ENCODE peak calls at places on chromosomes 1 and 21, in five cellular contexts. T is RWPE1; L is HL-60; Y is CD4-positive, alpha-beta T cell; C is cardiac fibroblast. F is an unnamed sample.

GRCh38 chr1:39409055-39409816 is 82.2 kb upstream of the BMP8A start:
- DNase-seq in T (no peak), L (no peak), Y (no peak), C (peak; percentile 78), F (peak; percentile 51)

GRCh38 chr1:200610846-200611245 is 9.7 kb downstream of the KIF14 start:
- DNase-seq in T (no peak), L (no peak), Y (no peak), C (no peak), F (no peak)

GRCh38 chr1:76942549-76942948 is 75.3 kb downstream of the ST6GALNAC5 start:
- DNase-seq in T (no peak), L (no peak), Y (no peak), C (peak; percentile 7), F (no peak)

GRCh38 chr1:97920832-97921571 is at the start of gene DPYD:
- DNase-seq in T (peak; percentile 75), L (peak; percentile 70), Y (peak; percentile 71), C (peak; percentile 92), F (peak; percentile 81)

GRCh38 chr1:219160942-219161341 is 12.7 kb upstream of the LYPLAL1 start:
- DNase-seq in T (no peak), L (no peak), Y (no peak), C (peak; percentile 25), F (no peak)

GRCh38 chr1:56788588-56788987 is 30.6 kb downstream of the FYB2 start:
- DNase-seq in T (no peak), L (no peak), Y (no peak), C (peak; percentile 31), F (no peak)

GRCh38 chr1:43214465-43215444 is 42.6 kb downstream of the CFAP57 start:
- DNase-seq in T (no peak), L (no peak), Y (no peak), C (peak; percentile 37), F (no peak)

GRCh38 chr1:39779137-39779536 is 8.0 kb upstream of the OXCT2 start:
- DNase-seq in T (no peak), L (no peak), Y (no peak), C (no peak), F (peak; percentile 40)

GRCh38 chr1:117051224-117052064 is 8.7 kb upstream of the TTF2 start:
- DNase-seq in T (peak; percentile 13), L (peak; percentile 37), Y (no peak), C (peak; percentile 20), F (no peak)

GRCh38 chr1:23784846-23785245 is 6.1 kb upstream of the LYPLA2 start:
- DNase-seq in T (no peak), L (no peak), Y (no peak), C (no peak), F (no peak)

GRCh38 chr1:17010601-17011438 is 908 bp downstream of the ATP13A2 start:
- DNase-seq in T (no peak), L (no peak), Y (no peak), C (peak; percentile 53), F (no peak)

GRCh38 chr1:223175032-223175431 is 32.0 kb upstream of the TLR5 start:
- DNase-seq in T (no peak), L (no peak), Y (no peak), C (no peak), F (no peak)
- TF ChIP-seq CTCF in T (no peak), L (no peak), Y (no peak), C (no peak), F (peak; percentile 21)

DNA sequence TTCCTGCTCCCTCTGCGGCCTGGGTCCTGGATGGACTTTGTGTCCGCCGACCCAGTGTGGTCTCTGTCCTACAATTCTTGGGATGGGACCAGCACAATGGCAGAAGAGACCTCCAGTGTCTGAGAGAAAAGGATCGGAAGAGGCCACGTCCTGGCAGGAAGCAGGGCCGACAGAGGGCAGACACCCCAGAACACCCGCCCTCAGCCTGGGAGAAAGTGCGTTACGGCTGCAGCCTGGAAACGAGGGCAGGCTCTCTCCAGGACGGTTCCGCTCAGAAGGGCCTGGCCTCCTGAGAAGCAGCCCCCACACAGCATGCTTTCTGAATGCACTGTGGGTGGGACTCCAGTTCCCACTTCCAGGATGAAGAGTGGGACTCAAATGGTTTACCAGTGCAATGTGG is 35.5 kb downstream of the SLC45A1 start:
- DNase-seq in T (no peak), L (no peak), Y (no peak), C (no peak), F (no peak)
- TF ChIP-seq CTCF in T (no peak), L (no peak), Y (no peak), C (no peak), F (no peak)

GRCh38 chr1:119743776-119744597 is 24.7 kb downstream of the HMGCS2 start:
- DNase-seq in T (peak; percentile 74), L (peak; percentile 63), Y (peak; percentile 7), C (peak; percentile 78), F (no peak)

GRCh38 chr1:119745034-119745433 is 23.7 kb downstream of the HMGCS2 start:
- DNase-seq in T (no peak), L (no peak), Y (no peak), C (no peak), F (no peak)

GRCh38 chr1:119742677-119743076 is 26.0 kb downstream of the HMGCS2 start:
- DNase-seq in T (no peak), L (no peak), Y (no peak), C (no peak), F (no peak)

GRCh38 chr1:119743308-119743707 is 25.4 kb downstream of the HMGCS2 start:
- DNase-seq in T (no peak), L (no peak), Y (no peak), C (peak; percentile 24), F (no peak)

GRCh38 chr1:119744598-119744942 is 24.1 kb downstream of the HMGCS2 start:
- DNase-seq in T (no peak), L (no peak), Y (no peak), C (no peak), F (no peak)
- TF ChIP-seq CTCF in T (no peak), L (no peak), Y (no peak), C (no peak), F (no peak)

GRCh38 chr1:118223426-118223825 is 38.4 kb upstream of the SPAG17 start:
- DNase-seq in T (no peak), L (peak; percentile 1), Y (no peak), C (peak; percentile 16), F (no peak)
- TF ChIP-seq CTCF in T (no peak), L (no peak), Y (no peak), C (peak; percentile 51), F (no peak)

GRCh38 chr1:151885479-151885878 is 23.8 kb downstream of the THEM4 start:
- DNase-seq in T (peak; percentile 44), L (no peak), Y (no peak), C (no peak), F (no peak)

GRCh38 chr1:151887028-151887427 is 22.3 kb downstream of the THEM4 start:
- DNase-seq in T (peak; percentile 16), L (no peak), Y (no peak), C (peak; percentile 79), F (no peak)

GRCh38 chr1:151875419-151876097 is 22.0 kb upstream of the THEM5 start:
- DNase-seq in T (no peak), L (no peak), Y (no peak), C (no peak), F (no peak)

GRCh38 chr1:151882466-151882865 is 26.8 kb downstream of the THEM4 start:
- DNase-seq in T (no peak), L (no peak), Y (no peak), C (no peak), F (no peak)

GRCh38 chr1:151881479-151881878 is 27.8 kb downstream of the THEM4 start:
- DNase-seq in T (no peak), L (no peak), Y (no peak), C (no peak), F (no peak)
- TF ChIP-seq CTCF in T (peak; percentile 32), L (no peak), Y (no peak), C (no peak), F (no peak)

GRCh38 chr21:37932936-37933335 is 16.7 kb upstream of the KCNJ6 start:
- DNase-seq in T (no peak), L (no peak), Y (no peak), C (no peak), F (no peak)

GRCh38 chr21:37927711-37928110 is 11.5 kb upstream of the KCNJ6 start:
- DNase-seq in T (no peak), L (no peak), Y (no peak), C (no peak), F (no peak)
- TF ChIP-seq CTCF in T (no peak), L (no peak), Y (no peak), C (no peak), F (no peak)